ENCODE peak calls at places on chromosome 15, in seven cellular contexts. Y, R, B, N, S, L and H are unnamed samples.

GRCh38 chr15:97200161-97200560 is 760.3 kb upstream of the ARRDC4 start:
- DNase-seq in Y (peak; percentile 7), R (no peak), B (no peak), N (no peak), S (no peak), L (no peak), H (no peak)

GRCh38 chr15:63056843-63057242 is 14.3 kb downstream of the TPM1 start:
- DNase-seq in Y (peak; percentile 50), R (no peak), B (no peak), N (no peak), S (no peak), L (no peak), H (no peak)

GRCh38 chr15:23686466-23687142 is 501 bp downstream of the NDN start:
- DNase-seq in Y (no peak), R (no peak), B (no peak), N (no peak), S (no peak), L (peak; percentile 3), H (no peak)

GRCh38 chr15:51589881-51590570 is 32.5 kb downstream of the DMXL2 start:
- DNase-seq in Y (no peak), R (no peak), B (no peak), N (no peak), S (no peak), L (no peak), H (no peak)

GRCh38 chr15:98776607-98777281 is 128.4 kb downstream of the IGF1R start:
- DNase-seq in Y (no peak), R (no peak), B (no peak), N (peak; percentile 34), S (no peak), L (peak; percentile 76), H (no peak)

GRCh38 chr15:72671531-72671930 is 14.5 kb downstream of the HIGD2B start:
- DNase-seq in Y (no peak), R (no peak), B (no peak), N (no peak), S (no peak), L (no peak), H (no peak)

GRCh38 chr15:23565395-23566069 is at the start of gene MKRN3:
- DNase-seq in Y (peak; percentile 59), R (peak; percentile 1), B (peak; percentile 89), N (no peak), S (peak; percentile 43), L (no peak), H (no peak)

GRCh38 chr15:82569834-82570233 is 29.6 kb upstream of the RPS17 start:
- DNase-seq in Y (no peak), R (no peak), B (no peak), N (no peak), S (no peak), L (no peak), H (no peak)

GRCh38 chr15:52153900-52154895 is 37.0 kb downstream of the GNB5 start:
- DNase-seq in Y (no peak), R (no peak), B (no peak), N (no peak), S (no peak), L (no peak), H (no peak)

GRCh38 chr15:78873796-78874761 is 1.4 kb downstream of the MORF4L1 start:
- DNase-seq in Y (peak; percentile 42), R (no peak), B (peak; percentile 35), N (peak; percentile 67), S (no peak), L (peak; percentile 35), H (no peak)

GRCh38 chr15:51907136-51907862 is 64.3 kb downstream of the LEO1 start:
- DNase-seq in Y (peak; percentile 47), R (no peak), B (peak; percentile 69), N (no peak), S (no peak), L (peak; percentile 88), H (peak; percentile 38)

GRCh38 chr15:75840659-75841058 is 2.6 kb upstream of the UBE2Q2 start:
- DNase-seq in Y (peak; percentile 58), R (peak; percentile 28), B (peak; percentile 71), N (peak; percentile 54), S (no peak), L (peak; percentile 32), H (no peak)

GRCh38 chr15:66738116-66738515 is 36.1 kb downstream of the SMAD6 start:
- DNase-seq in Y (no peak), R (no peak), B (no peak), N (no peak), S (no peak), L (no peak), H (no peak)

GRCh38 chr15:96268421-96269204 is 61.9 kb upstream of the NR2F2 start:
- DNase-seq in Y (peak; percentile 67), R (no peak), B (peak; percentile 34), N (no peak), S (no peak), L (no peak), H (no peak)

GRCh38 chr15:84736375-84736774 is 12.0 kb upstream of the ZNF592 start:
- DNase-seq in Y (no peak), R (no peak), B (no peak), N (no peak), S (no peak), L (no peak), H (no peak)

GRCh38 chr15:31328425-31328998 is 1.9 kb downstream of the KLF13 start:
- DNase-seq in Y (peak; percentile 46), R (no peak), B (peak; percentile 30), N (no peak), S (no peak), L (no peak), H (no peak)

GRCh38 chr15:80780416-80781221 is 1.4 kb downstream of the CEMIP start:
- DNase-seq in Y (peak; percentile 57), R (no peak), B (peak; percentile 41), N (no peak), S (peak; percentile 80), L (peak; percentile 14), H (no peak)

GRCh38 chr15:52171386-52171785 is 19.8 kb downstream of the GNB5 start:
- DNase-seq in Y (peak; percentile 21), R (no peak), B (no peak), N (no peak), S (no peak), L (no peak), H (no peak)

GRCh38 chr15:67880651-67881182 is 40.9 kb upstream of the RNU6-1 start:
- DNase-seq in Y (peak; percentile 38), R (no peak), B (peak; percentile 30), N (no peak), S (no peak), L (peak; percentile 65), H (no peak)

GRCh38 chr15:97993310-97993738 is 32.8 kb downstream of the ARRDC4 start:
- DNase-seq in Y (no peak), R (no peak), B (no peak), N (no peak), S (no peak), L (no peak), H (no peak)

GRCh38 chr15:38085104-38085503 is 150.7 kb downstream of the TMCO5A start:
- DNase-seq in Y (no peak), R (no peak), B (no peak), N (no peak), S (no peak), L (no peak), H (no peak)

GRCh38 chr15:31335991-31336942 is 9.6 kb downstream of the KLF13 start:
- DNase-seq in Y (no peak), R (no peak), B (no peak), N (no peak), S (no peak), L (no peak), H (no peak)

GRCh38 chr15:43958894-43959330 is 132.1 kb downstream of the WDR76 start:
- DNase-seq in Y (peak; percentile 82), R (peak; percentile 57), B (peak; percentile 7), N (no peak), S (no peak), L (no peak), H (peak; percentile 13)

GRCh38 chr15:31267161-31268107 is 59.2 kb upstream of the KLF13 start:
- DNase-seq in Y (no peak), R (no peak), B (no peak), N (no peak), S (no peak), L (no peak), H (no peak)

GRCh38 chr15:63970723-63971426 is 75.4 kb downstream of the DAPK2 start:
- DNase-seq in Y (no peak), R (no peak), B (no peak), N (no peak), S (no peak), L (no peak), H (no peak)

GRCh38 chr15:72319360-72319984 is 485 bp downstream of the CELF6 start:
- DNase-seq in Y (peak; percentile 43), R (no peak), B (peak; percentile 62), N (peak; percentile 37), S (peak; percentile 79), L (peak; percentile 67), H (no peak)

GRCh38 chr15:37001436-37001835 is 98.9 kb downstream of the MEIS2 start:
- DNase-seq in Y (no peak), R (no peak), B (no peak), N (no peak), S (no peak), L (no peak), H (no peak)